ENCODE peak calls at places on chromosomes 3 and 15, in eight cellular contexts. W is HT-29; F is NCI-H774; T is posterior cingulate gyrus; D is GM23248; V is EL; L is SIG-M5; I is activated T-cell treated with anti-CD3 and anti-CD28 coated beads, Interleukin-2, amount 50 U/mL, for 1 hour. H is an unnamed sample.
A peak's percentile ranks its signal among the peaks of the same experiment; 100 is the strongest.

GRCh38 chr3:107077391-107077790 is 299.8 kb upstream of the CCDC54 start:
- DNase-seq in L (no peak), W (no peak), V (no peak), T (no peak), F (no peak), D (no peak), I (no peak), H (no peak)

GRCh38 chr3:188476930-188477329 is 323.0 kb downstream of the LPP start:
- DNase-seq in T (no peak), W (no peak), L (no peak), D (no peak), F (no peak), V (no peak), I (no peak), H (no peak)

GRCh38 chr3:74119221-74119620 is 494.5 kb upstream of the PDZRN3 start:
- DNase-seq in F (peak; percentile 1), W (no peak), D (no peak), L (no peak), I (no peak), V (no peak), T (no peak), H (no peak)

GRCh38 chr15:58528197-58528870 is 96.5 kb downstream of the LIPC start:
- DNase-seq in L (no peak), T (no peak), W (peak; percentile 69), D (peak; percentile 65), V (peak; percentile 33), I (no peak), F (no peak), H (no peak)

GRCh38 chr3:171790898-171791694 is 19.2 kb downstream of the PLD1 start:
- DNase-seq in W (no peak), T (no peak), L (no peak), V (no peak), I (no peak), F (no peak), D (peak; percentile 11), H (no peak)

GRCh38 chr3:29751647-29752263 is 470.9 kb downstream of the RBMS3 start:
- DNase-seq in D (no peak), F (no peak), W (no peak), I (no peak), V (no peak), L (no peak), T (no peak), H (no peak)

GRCh38 chr3:99627062-99627826 is 11.2 kb upstream of the COL8A1 start:
- DNase-seq in D (peak; percentile 43), L (no peak), I (no peak), V (peak; percentile 56), T (no peak), F (no peak), W (no peak), H (no peak)

GRCh38 chr3:98434412-98434811 is 28.6 kb upstream of the OR5K1 start:
- DNase-seq in V (no peak), T (no peak), I (no peak), F (no peak), W (no peak), L (no peak), D (no peak), H (no peak)

GRCh38 chr15:78320173-78320572 is 20.0 kb upstream of the CRABP1 start:
- DNase-seq in I (no peak), F (no peak), V (no peak), L (no peak), W (no peak), T (peak; percentile 5), D (no peak), H (no peak)

GRCh38 chr3:111726788-111727305 is 131.7 kb upstream of the ZBED2 start:
- DNase-seq in W (no peak), F (no peak), D (no peak), I (no peak), T (no peak), V (no peak), L (no peak), H (no peak)

GRCh38 chr3:61669676-61670299 is 108.4 kb downstream of the PTPRG start:
- DNase-seq in D (no peak), W (no peak), F (no peak), V (no peak), L (no peak), T (no peak), I (no peak), H (no peak)

GRCh38 chr3:98525494-98525893 is 2.8 kb upstream of the CLDND1 start:
- DNase-seq in V (no peak), F (no peak), D (no peak), L (no peak), T (no peak), W (no peak), I (no peak), H (no peak)

GRCh38 chr15:85531083-85531482 is 150.7 kb downstream of the AKAP13 start:
- DNase-seq in T (no peak), V (peak; percentile 20), D (no peak), L (no peak), F (no peak), I (no peak), W (no peak), H (no peak)

GRCh38 chr3:41274944-41275668 is 75.8 kb downstream of the CTNNB1 start:
- DNase-seq in V (peak; percentile 77), D (peak; percentile 88), L (no peak), F (no peak), I (no peak), W (peak; percentile 77), T (no peak), H (no peak)

GRCh38 chr15:58546635-58547627 is 115.1 kb downstream of the LIPC start:
- DNase-seq in D (peak; percentile 98), T (no peak), F (no peak), L (no peak), W (peak; percentile 45), V (peak; percentile 97), I (no peak), H (no peak)

GRCh38 chr3:140597364-140597763 is 80.5 kb upstream of the TRIM42 start:
- DNase-seq in I (no peak), W (no peak), F (no peak), L (no peak), D (no peak), T (no peak), V (no peak), H (no peak)

GRCh38 chr15:53830707-53831386 is 71.4 kb upstream of the WDR72 start:
- DNase-seq in L (no peak), F (no peak), W (peak; percentile 36), V (no peak), D (no peak), I (no peak), T (no peak), H (no peak)

GRCh38 chr15:95446854-95447253 is 883.6 kb upstream of the NR2F2 start:
- DNase-seq in F (no peak), I (no peak), T (no peak), D (no peak), W (no peak), V (no peak), L (peak; percentile 63), H (peak; percentile 35)

GRCh38 chr3:106332884-106333283 is 464.1 kb upstream of the CBLB start:
- DNase-seq in L (no peak), D (no peak), T (no peak), I (no peak), W (peak; percentile 26), F (no peak), V (peak; percentile 41), H (no peak)

GRCh38 chr3:190677001-190677400 is 163.1 kb downstream of the IL1RAP start:
- DNase-seq in D (peak; percentile 8), F (no peak), I (no peak), L (no peak), V (no peak), T (no peak), W (no peak), H (no peak)

GRCh38 chr3:53150247-53151085 is 10.5 kb upstream of the PRKCD start:
- DNase-seq in T (peak; percentile 37), I (no peak), F (no peak), L (no peak), D (peak; percentile 83), V (peak; percentile 59), W (peak; percentile 34), H (no peak)

GRCh38 chr15:36468746-36469145 is 110.7 kb upstream of the CDIN1 start:
- DNase-seq in L (no peak), V (peak; percentile 74), F (no peak), I (no peak), W (no peak), D (peak; percentile 43), T (no peak), H (no peak)

GRCh38 chr3:172210355-172210754 is 171.0 kb downstream of the FNDC3B start:
- DNase-seq in I (no peak), F (no peak), W (no peak), V (peak; percentile 25), L (no peak), D (peak; percentile 47), T (no peak), H (no peak)

GRCh38 chr3:161475905-161476304 is 20.7 kb upstream of the OTOL1 start:
- DNase-seq in L (no peak), W (peak; percentile 34), D (peak; percentile 16), T (no peak), I (no peak), F (no peak), V (peak; percentile 15), H (no peak)

GRCh38 chr15:62444104-62445027 is 279.3 kb upstream of the C2CD4B start:
- DNase-seq in I (no peak), L (no peak), W (no peak), D (peak; percentile 98), V (peak; percentile 95), T (no peak), F (no peak), H (no peak)

GRCh38 chr15:33243869-33244268 is 49.4 kb upstream of the FMN1 start:
- DNase-seq in V (peak; percentile 78), D (peak; percentile 54), T (no peak), L (no peak), F (no peak), W (no peak), I (no peak), H (no peak)

GRCh38 chr15:62841891-62842559 is 200.5 kb upstream of the TPM1 start:
- DNase-seq in D (no peak), F (no peak), T (no peak), L (no peak), I (no peak), V (no peak), W (no peak), H (no peak)

GRCh38 chr3:195083659-195084058 is 187.3 kb downstream of the XXYLT1 start:
- DNase-seq in V (no peak), I (no peak), D (no peak), W (no peak), T (peak; percentile 16), F (no peak), L (no peak), H (no peak)

GRCh38 chr15:28955686-28956421 is 70.1 kb downstream of the APBA2 start:
- DNase-seq in T (no peak), V (peak; percentile 86), I (no peak), D (no peak), F (no peak), W (no peak), L (no peak), H (no peak)

GRCh38 chr3:197426161-197426566 is 127.8 kb upstream of the DLG1 start:
- DNase-seq in T (no peak), W (no peak), V (peak; percentile 32), I (no peak), L (no peak), D (no peak), F (no peak), H (no peak)

GRCh38 chr3:131075632-131076328 is 49.1 kb downstream of the NEK11 start:
- DNase-seq in L (no peak), I (no peak), V (no peak), D (no peak), W (no peak), F (no peak), T (no peak), H (no peak)

GRCh38 chr15:25931846-25932245 is 68.7 kb upstream of the ATP10A start:
- DNase-seq in V (no peak), D (peak; percentile 35), I (no peak), T (no peak), W (no peak), L (no peak), F (no peak), H (no peak)

GRCh38 chr15:29812384-29812694 is 9.9 kb downstream of the TJP1 start:
- DNase-seq in T (no peak), I (no peak), V (peak; percentile 42), L (no peak), D (peak; percentile 76), W (peak; percentile 80), F (no peak), H (no peak)

GRCh38 chr3:197356741-197357140 is 58.3 kb upstream of the DLG1 start:
- DNase-seq in V (no peak), T (no peak), D (no peak), L (no peak), I (no peak), F (no peak), W (no peak), H (no peak)

H was measured in activated naive CD8-positive, alpha-beta T cell treated with anti-CD3 and anti-CD28 coated beads, Interleukin-2, amount 10 ng/mL, durations not matched to agents 7 days and 5 days.